ENCODE peak calls at places on chromosomes 12 and 14, in seven cellular contexts. One of them, this sample, is unnamed.

GRCh38 chr12:98397323-98398105 is 117.9 kb upstream of the TMPO start:
- DNase-seq in H1: peak; percentile 91
- DNase-seq in HCT116: peak; percentile 80
- DNase-seq in GM12878: peak; percentile 53
- DNase-seq in K562: peak; percentile 85
- DNase-seq in HepG2: peak; percentile 68
- DNase-seq in SK-N-SH: peak; percentile 73
- DNase-seq in this sample: peak; percentile 77

GRCh38 chr14:59305836-59306555 is 117.5 kb downstream of the DAAM1 start:
- DNase-seq in H1: no peak
- DNase-seq in HCT116: no peak
- DNase-seq in GM12878: no peak
- DNase-seq in K562: no peak
- DNase-seq in HepG2: peak; percentile 77
- DNase-seq in SK-N-SH: no peak
- DNase-seq in this sample: no peak

GRCh38 chr14:104036250-104036649 is 49.2 kb upstream of the ASPG start:
- DNase-seq in H1: no peak
- DNase-seq in HCT116: no peak
- DNase-seq in GM12878: no peak
- DNase-seq in K562: no peak
- DNase-seq in HepG2: no peak
- DNase-seq in SK-N-SH: no peak
- DNase-seq in this sample: no peak

GRCh38 chr14:60753264-60754126 is 18.9 kb downstream of the MNAT1 start:
- DNase-seq in H1: no peak
- DNase-seq in HCT116: no peak
- DNase-seq in GM12878: peak; percentile 87
- DNase-seq in K562: peak; percentile 40
- DNase-seq in HepG2: no peak
- DNase-seq in SK-N-SH: no peak
- DNase-seq in this sample: no peak

GRCh38 chr14:76901171-76902055 is 75.2 kb downstream of the LRRC74A start:
- DNase-seq in H1: no peak
- DNase-seq in HCT116: no peak
- DNase-seq in GM12878: no peak
- DNase-seq in K562: no peak
- DNase-seq in HepG2: no peak
- DNase-seq in SK-N-SH: no peak
- DNase-seq in this sample: no peak

GRCh38 chr14:66650491-66650911 is 142.6 kb downstream of the GPHN start:
- DNase-seq in H1: no peak
- DNase-seq in HCT116: no peak
- DNase-seq in GM12878: peak; percentile 76
- DNase-seq in K562: no peak
- DNase-seq in HepG2: no peak
- DNase-seq in SK-N-SH: no peak
- DNase-seq in this sample: no peak

GRCh38 chr14:102319351-102320032 is at the start of gene ZNF839:
- DNase-seq in H1: peak; percentile 96
- DNase-seq in HCT116: peak; percentile 81
- DNase-seq in GM12878: no peak
- DNase-seq in K562: peak; percentile 90
- DNase-seq in HepG2: peak; percentile 69
- DNase-seq in SK-N-SH: peak; percentile 94
- DNase-seq in this sample: peak; percentile 74

GRCh38 chr14:93173943-93174395 is 10.7 kb downstream of the MOAP1 start:
- DNase-seq in H1: no peak
- DNase-seq in HCT116: no peak
- DNase-seq in GM12878: no peak
- DNase-seq in K562: peak; percentile 75
- DNase-seq in HepG2: no peak
- DNase-seq in SK-N-SH: peak; percentile 44
- DNase-seq in this sample: no peak

GRCh38 chr12:49667319-49668090 is 39.7 kb downstream of the FMNL3 start:
- DNase-seq in H1: no peak
- DNase-seq in HCT116: no peak
- DNase-seq in GM12878: no peak
- DNase-seq in K562: no peak
- DNase-seq in HepG2: no peak
- DNase-seq in SK-N-SH: no peak
- DNase-seq in this sample: no peak

GRCh38 chr12:31491819-31492598 is 98.9 kb downstream of the DENND5B start:
- DNase-seq in H1: no peak
- DNase-seq in HCT116: peak; percentile 93
- DNase-seq in GM12878: no peak
- DNase-seq in K562: no peak
- DNase-seq in HepG2: peak; percentile 31
- DNase-seq in SK-N-SH: no peak
- DNase-seq in this sample: peak; percentile 63

GRCh38 chr12:102691773-102692555 is 211.6 kb upstream of the IGF1 start:
- DNase-seq in H1: no peak
- DNase-seq in HCT116: no peak
- DNase-seq in GM12878: no peak
- DNase-seq in K562: no peak
- DNase-seq in HepG2: no peak
- DNase-seq in SK-N-SH: no peak
- DNase-seq in this sample: no peak

GRCh38 chr14:43651896-43652295 is 855.2 kb downstream of the FSCB start:
- DNase-seq in H1: no peak
- DNase-seq in HCT116: no peak
- DNase-seq in GM12878: no peak
- DNase-seq in K562: no peak
- DNase-seq in HepG2: no peak
- DNase-seq in SK-N-SH: no peak
- DNase-seq in this sample: no peak

GRCh38 chr14:56803816-56804535 is 6.3 kb downstream of the OTX2 start:
- DNase-seq in H1: peak; percentile 53
- DNase-seq in HCT116: no peak
- DNase-seq in GM12878: no peak
- DNase-seq in K562: no peak
- DNase-seq in HepG2: no peak
- DNase-seq in SK-N-SH: no peak
- DNase-seq in this sample: no peak

GRCh38 chr14:103738706-103739451 is 23.3 kb downstream of the ZFYVE21 start:
- DNase-seq in H1: no peak
- DNase-seq in HCT116: no peak
- DNase-seq in GM12878: no peak
- DNase-seq in K562: no peak
- DNase-seq in HepG2: no peak
- DNase-seq in SK-N-SH: no peak
- DNase-seq in this sample: no peak

GRCh38 chr14:66827182-66827581 is 319.2 kb downstream of the GPHN start:
- DNase-seq in H1: no peak
- DNase-seq in HCT116: no peak
- DNase-seq in GM12878: no peak
- DNase-seq in K562: no peak
- DNase-seq in HepG2: no peak
- DNase-seq in SK-N-SH: no peak
- DNase-seq in this sample: no peak

GRCh38 chr12:75329918-75330826 is at the start of gene CAPS2:
- DNase-seq in H1: peak; percentile 89
- DNase-seq in HCT116: peak; percentile 60
- DNase-seq in GM12878: no peak
- DNase-seq in K562: peak; percentile 82
- DNase-seq in HepG2: peak; percentile 66
- DNase-seq in SK-N-SH: peak; percentile 89
- DNase-seq in this sample: peak; percentile 70
- TF ChIP-seq YY1 in H1: peak; percentile 84
- TF ChIP-seq YY1 in HCT116: peak; percentile 81
- TF ChIP-seq YY1 in GM12878: peak; percentile 94
- TF ChIP-seq YY1 in K562: no peak
- TF ChIP-seq YY1 in HepG2: peak; percentile 82
- TF ChIP-seq YY1 in SK-N-SH: peak; percentile 77
- TF ChIP-seq YY1 in this sample: no peak

GRCh38 chr14:73719361-73719760 is 5.2 kb upstream of the PNMA1 start:
- DNase-seq in H1: no peak
- DNase-seq in HCT116: no peak
- DNase-seq in GM12878: no peak
- DNase-seq in K562: no peak
- DNase-seq in HepG2: no peak
- DNase-seq in SK-N-SH: no peak
- DNase-seq in this sample: no peak
- TF ChIP-seq YY1 in H1: no peak
- TF ChIP-seq YY1 in HCT116: no peak
- TF ChIP-seq YY1 in GM12878: no peak
- TF ChIP-seq YY1 in K562: no peak
- TF ChIP-seq YY1 in HepG2: no peak
- TF ChIP-seq YY1 in SK-N-SH: no peak
- TF ChIP-seq YY1 in this sample: no peak

GRCh38 chr14:70808023-70808401 is 1.3 kb downstream of the MAP3K9 start:
- DNase-seq in H1: no peak
- DNase-seq in HCT116: peak; percentile 59
- DNase-seq in GM12878: no peak
- DNase-seq in K562: no peak
- DNase-seq in HepG2: peak; percentile 47
- DNase-seq in SK-N-SH: peak; percentile 54
- DNase-seq in this sample: no peak

GRCh38 chr14:70801836-70802235 is 7.5 kb downstream of the MAP3K9 start:
- DNase-seq in H1: no peak
- DNase-seq in HCT116: no peak
- DNase-seq in GM12878: no peak
- DNase-seq in K562: no peak
- DNase-seq in HepG2: no peak
- DNase-seq in SK-N-SH: no peak
- DNase-seq in this sample: no peak

GRCh38 chr14:70802379-70802778 is 6.9 kb downstream of the MAP3K9 start:
- DNase-seq in H1: no peak
- DNase-seq in HCT116: no peak
- DNase-seq in GM12878: no peak
- DNase-seq in K562: no peak
- DNase-seq in HepG2: no peak
- DNase-seq in SK-N-SH: no peak
- DNase-seq in this sample: no peak

GRCh38 chr14:70804556-70805162 is 4.7 kb downstream of the MAP3K9 start:
- DNase-seq in H1: no peak
- DNase-seq in HCT116: no peak
- DNase-seq in GM12878: no peak
- DNase-seq in K562: no peak
- DNase-seq in HepG2: no peak
- DNase-seq in SK-N-SH: no peak
- DNase-seq in this sample: no peak

GRCh38 chr14:70803321-70804110 is 5.8 kb downstream of the MAP3K9 start:
- DNase-seq in H1: no peak
- DNase-seq in HCT116: no peak
- DNase-seq in GM12878: peak; percentile 66
- DNase-seq in K562: no peak
- DNase-seq in HepG2: no peak
- DNase-seq in SK-N-SH: no peak
- DNase-seq in this sample: no peak
- TF ChIP-seq YY1 in H1: no peak
- TF ChIP-seq YY1 in HCT116: no peak
- TF ChIP-seq YY1 in GM12878: no peak
- TF ChIP-seq YY1 in K562: no peak
- TF ChIP-seq YY1 in HepG2: no peak
- TF ChIP-seq YY1 in SK-N-SH: no peak
- TF ChIP-seq YY1 in this sample: no peak

GRCh38 chr12:122596838-122597237 is 69.8 kb downstream of the KNTC1 start:
- DNase-seq in H1: no peak
- DNase-seq in HCT116: no peak
- DNase-seq in GM12878: no peak
- DNase-seq in K562: no peak
- DNase-seq in HepG2: no peak
- DNase-seq in SK-N-SH: no peak
- DNase-seq in this sample: no peak

DNA sequence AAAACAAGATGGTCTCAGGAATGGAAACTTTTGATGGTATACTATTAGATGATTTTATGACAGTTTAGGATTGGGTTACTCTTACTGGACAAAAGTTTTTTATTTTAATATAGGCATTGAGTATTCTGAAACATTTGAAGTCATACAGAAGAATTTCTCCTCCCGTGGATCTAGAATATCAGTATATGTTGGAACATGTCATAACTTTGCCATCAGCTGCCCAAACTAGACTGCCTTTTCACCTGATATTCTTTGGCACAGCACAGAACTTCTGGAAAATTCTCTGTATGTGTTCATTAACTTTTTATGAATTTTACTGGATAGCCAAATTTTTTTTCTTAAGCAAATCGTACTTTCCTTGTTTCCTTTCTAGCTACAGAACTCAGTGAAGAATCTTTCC is 75.4 kb downstream of the KNTC1 start:
- DNase-seq in H1: no peak
- DNase-seq in HCT116: no peak
- DNase-seq in GM12878: no peak
- DNase-seq in K562: no peak
- DNase-seq in HepG2: no peak
- DNase-seq in SK-N-SH: no peak
- DNase-seq in this sample: no peak
- TF ChIP-seq YY1 in H1: no peak
- TF ChIP-seq YY1 in HCT116: no peak
- TF ChIP-seq YY1 in GM12878: no peak
- TF ChIP-seq YY1 in K562: no peak
- TF ChIP-seq YY1 in HepG2: no peak
- TF ChIP-seq YY1 in SK-N-SH: no peak
- TF ChIP-seq YY1 in this sample: no peak

DNA sequence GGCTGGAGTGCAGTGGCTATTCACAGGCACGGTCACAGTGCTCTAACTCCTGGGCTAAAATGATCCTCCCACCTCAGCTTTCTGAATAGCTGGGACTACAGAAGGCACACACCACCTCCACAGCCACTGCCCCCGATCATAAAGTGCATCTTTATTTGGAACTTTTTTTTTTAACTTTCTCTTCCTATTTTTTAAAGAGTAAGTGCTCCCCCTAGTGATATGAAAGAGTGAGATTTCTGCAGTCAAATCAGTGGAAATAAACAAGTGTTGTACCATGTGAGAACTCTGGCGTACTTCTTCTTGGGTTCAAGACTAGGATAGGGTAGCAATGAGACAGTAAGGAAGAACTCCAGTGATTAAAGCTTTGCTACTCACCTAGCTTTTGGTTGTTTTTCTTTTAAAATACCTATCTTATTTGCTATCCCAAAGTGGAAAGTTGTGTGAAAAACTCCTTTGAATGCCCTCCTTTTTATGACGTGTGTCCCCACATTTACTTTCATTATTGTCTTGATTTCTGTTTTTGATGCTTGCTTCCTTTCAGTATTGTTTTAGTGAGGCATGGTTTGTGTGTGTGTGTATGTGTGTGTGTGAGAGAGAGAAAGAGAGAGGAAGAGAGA is 6.6 kb downstream of the PPP4R4 start:
- DNase-seq in H1: no peak
- DNase-seq in HCT116: peak; percentile 35
- DNase-seq in GM12878: peak; percentile 20
- DNase-seq in K562: peak; percentile 29
- DNase-seq in HepG2: peak; percentile 67
- DNase-seq in SK-N-SH: peak; percentile 38
- DNase-seq in this sample: no peak
- TF ChIP-seq YY1 in H1: no peak
- TF ChIP-seq YY1 in HCT116: no peak
- TF ChIP-seq YY1 in GM12878: no peak
- TF ChIP-seq YY1 in K562: no peak
- TF ChIP-seq YY1 in HepG2: no peak
- TF ChIP-seq YY1 in SK-N-SH: no peak
- TF ChIP-seq YY1 in this sample: no peak